ENCODE peak calls at places on chromosomes 5 and 9, in four cellular contexts. One of them, this sample, is unnamed.

GRCh38 chr5:176648467-176649194 is 1.3 kb downstream of the TSPAN17 start:
- DNase-seq in mammary epithelial cell: no peak
- DNase-seq in DND-41: no peak
- DNase-seq in GM23338: no peak
- DNase-seq in this sample: no peak

GRCh38 chr5:142152383-142152730 is 43.8 kb downstream of the NDFIP1 start:
- DNase-seq in mammary epithelial cell: no peak
- DNase-seq in DND-41: no peak
- DNase-seq in GM23338: peak
- DNase-seq in this sample: no peak

GRCh38 chr5:61575103-61575502 is 243.0 kb downstream of the ZSWIM6 start:
- DNase-seq in DND-41: no peak
- DNase-seq in mammary epithelial cell: peak
- DNase-seq in GM23338: no peak
- DNase-seq in this sample: no peak

GRCh38 chr5:128920345-128921215 is 44.7 kb upstream of the SLC27A6 start:
- DNase-seq in mammary epithelial cell: peak
- DNase-seq in GM23338: no peak
- DNase-seq in DND-41: no peak
- DNase-seq in this sample: no peak

GRCh38 chr5:143435207-143435657 is 31.7 kb upstream of the NR3C1 start:
- DNase-seq in mammary epithelial cell: no peak
- DNase-seq in DND-41: peak
- DNase-seq in GM23338: no peak
- DNase-seq in this sample: peak

GRCh38 chr5:9898319-9898718 is 268.2 kb upstream of the TAS2R1 start:
- DNase-seq in mammary epithelial cell: peak
- DNase-seq in DND-41: peak
- DNase-seq in GM23338: peak
- DNase-seq in this sample: peak

GRCh38 chr9:101995231-101995630 is 256.8 kb upstream of the GRIN3A start:
- DNase-seq in DND-41: no peak
- DNase-seq in mammary epithelial cell: peak
- DNase-seq in GM23338: no peak
- DNase-seq in this sample: no peak

GRCh38 chr5:177447066-177447610 is 524 bp downstream of the PRR7 start:
- DNase-seq in GM23338: peak
- DNase-seq in mammary epithelial cell: peak
- DNase-seq in DND-41: peak
- DNase-seq in this sample: peak

GRCh38 chr9:34518896-34519295 is 3.9 kb downstream of the ENHO start:
- DNase-seq in mammary epithelial cell: no peak
- DNase-seq in GM23338: no peak
- DNase-seq in DND-41: no peak
- DNase-seq in this sample: peak

GRCh38 chr5:142319105-142319504 is 5.7 kb downstream of the SPRY4 start:
- DNase-seq in GM23338: no peak
- DNase-seq in mammary epithelial cell: no peak
- DNase-seq in DND-41: no peak
- DNase-seq in this sample: no peak

GRCh38 chr5:14414615-14415515 is 166.7 kb upstream of the OTULINL start:
- DNase-seq in DND-41: no peak
- DNase-seq in GM23338: no peak
- DNase-seq in mammary epithelial cell: no peak
- DNase-seq in this sample: no peak

GRCh38 chr5:207599-207998 is 10.4 kb downstream of the CCDC127 start:
- DNase-seq in GM23338: no peak
- DNase-seq in mammary epithelial cell: no peak
- DNase-seq in DND-41: no peak
- DNase-seq in this sample: no peak

GRCh38 chr5:117568622-117569021 is 994.0 kb upstream of the SEMA6A start:
- DNase-seq in GM23338: peak
- DNase-seq in mammary epithelial cell: peak
- DNase-seq in DND-41: no peak
- DNase-seq in this sample: no peak

GRCh38 chr9:34171753-34172535 is 6.9 kb upstream of the UBAP1 start:
- DNase-seq in DND-41: no peak
- DNase-seq in mammary epithelial cell: no peak
- DNase-seq in GM23338: peak
- DNase-seq in this sample: peak

GRCh38 chr5:73591698-73592501 is 26.4 kb downstream of the UTP15 start:
- DNase-seq in DND-41: no peak
- DNase-seq in mammary epithelial cell: peak
- DNase-seq in GM23338: no peak
- DNase-seq in this sample: no peak

GRCh38 chr9:101398930-101399640 is 434 bp downstream of the ZNF189 start:
- DNase-seq in GM23338: no peak
- DNase-seq in mammary epithelial cell: peak
- DNase-seq in DND-41: no peak
- DNase-seq in this sample: no peak

GRCh38 chr5:33272288-33272687 is 168.5 kb upstream of the TARS1 start:
- DNase-seq in GM23338: no peak
- DNase-seq in mammary epithelial cell: peak
- DNase-seq in DND-41: no peak
- DNase-seq in this sample: no peak

GRCh38 chr5:40490464-40491083 is 189.1 kb upstream of the PTGER4 start:
- DNase-seq in mammary epithelial cell: no peak
- DNase-seq in DND-41: no peak
- DNase-seq in GM23338: no peak
- DNase-seq in this sample: no peak

GRCh38 chr9:106928350-106928749 is 65.4 kb downstream of the ZNF462 start:
- DNase-seq in mammary epithelial cell: no peak
- DNase-seq in GM23338: no peak
- DNase-seq in DND-41: no peak
- DNase-seq in this sample: no peak

GRCh38 chr5:58002318-58002717 is 457.6 kb downstream of the PLK2 start:
- DNase-seq in GM23338: no peak
- DNase-seq in mammary epithelial cell: peak
- DNase-seq in DND-41: no peak
- DNase-seq in this sample: no peak

GRCh38 chr5:137696481-137696880 is 39.4 kb downstream of the KLHL3 start:
- DNase-seq in GM23338: no peak
- DNase-seq in DND-41: no peak
- DNase-seq in mammary epithelial cell: no peak
- DNase-seq in this sample: no peak

DNA sequence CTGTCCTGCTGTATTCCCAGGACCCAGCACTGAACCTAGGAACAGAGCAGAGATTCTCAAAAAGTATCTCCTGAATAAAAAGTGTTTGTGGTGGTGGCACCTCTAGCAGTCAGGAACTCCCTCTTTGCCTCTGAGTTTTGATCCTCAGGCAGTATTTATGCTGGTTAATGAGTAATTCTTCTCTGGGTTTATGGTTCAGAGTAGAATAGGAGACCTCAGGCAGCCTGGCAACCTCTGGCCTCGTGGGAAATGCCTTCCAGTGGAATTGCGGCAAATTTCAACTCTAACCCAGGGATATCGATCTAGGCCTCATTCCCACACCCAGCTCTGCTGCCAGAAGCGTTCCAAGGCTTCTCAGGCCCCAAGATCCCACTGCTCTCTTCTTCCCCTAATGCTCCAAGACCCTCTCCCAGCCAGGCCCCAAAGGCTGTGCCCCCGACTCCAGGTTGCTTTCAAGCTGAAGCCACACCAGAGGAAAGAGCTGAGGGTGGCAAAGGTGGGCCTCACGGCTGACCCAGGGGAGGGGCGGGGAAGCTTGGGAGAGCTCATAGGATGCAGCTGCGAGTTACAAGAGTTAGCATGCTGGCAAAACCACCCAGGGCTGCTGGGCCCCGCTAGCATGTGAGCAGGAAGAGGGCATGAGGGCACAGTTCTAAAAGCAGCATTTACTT is 10.9 kb upstream of the HDHD3 start:
- DNase-seq in GM23338: no peak
- DNase-seq in mammary epithelial cell: no peak
- DNase-seq in DND-41: no peak
- DNase-seq in this sample: no peak
- H3K4me3 ChIP-seq in GM23338: no peak
- H3K4me3 ChIP-seq in mammary epithelial cell: no peak
- H3K4me3 ChIP-seq in DND-41: no peak
- H3K4me3 ChIP-seq in this sample: no peak

GRCh38 chr5:179766021-179766725 is 27.6 kb upstream of the LTC4S start:
- DNase-seq in mammary epithelial cell: no peak
- DNase-seq in DND-41: no peak
- DNase-seq in GM23338: no peak
- DNase-seq in this sample: no peak
- H3K4me2 ChIP-seq in mammary epithelial cell: no peak
- H3K4me2 ChIP-seq in DND-41: no peak
- H3K4me2 ChIP-seq in GM23338: no peak
- H3K4me2 ChIP-seq in this sample: no peak

DNA sequence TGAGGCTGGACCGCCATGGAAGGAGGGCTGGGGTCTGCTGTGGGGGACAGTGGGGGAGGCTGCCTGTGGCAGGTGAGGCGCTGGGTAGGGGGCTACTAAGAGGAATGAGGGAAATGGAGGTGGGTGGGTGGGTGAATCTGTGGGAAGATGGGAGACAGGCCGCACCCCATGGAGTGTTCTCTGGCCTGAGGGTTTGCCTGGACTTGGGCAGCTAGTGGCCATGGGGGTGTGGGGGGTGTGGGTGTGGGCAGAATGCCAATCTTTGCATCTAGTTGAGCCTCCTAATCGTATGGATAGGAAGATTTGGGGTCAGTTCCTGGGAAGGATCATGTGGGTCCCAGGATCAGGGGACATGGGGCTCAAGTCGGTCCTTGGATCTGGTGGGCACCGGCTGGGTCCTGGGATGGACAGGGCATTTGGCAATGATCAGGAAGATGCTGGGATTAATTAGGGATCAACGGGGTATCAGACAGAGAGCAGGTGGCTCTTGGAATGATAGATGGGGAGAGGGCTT is 518 bp downstream of the ZDHHC12 start:
- DNase-seq in GM23338: no peak
- DNase-seq in DND-41: no peak
- DNase-seq in mammary epithelial cell: no peak
- DNase-seq in this sample: no peak
- H3K27ac ChIP-seq in GM23338: no peak
- H3K27ac ChIP-seq in DND-41: peak
- H3K27ac ChIP-seq in mammary epithelial cell: peak
- H3K27ac ChIP-seq in this sample: peak

GRCh38 chr5:158119852-158120708 is 261.1 kb upstream of the CLINT1 start:
- DNase-seq in mammary epithelial cell: peak
- DNase-seq in GM23338: no peak
- DNase-seq in DND-41: peak
- DNase-seq in this sample: no peak
- H3K4me3 ChIP-seq in mammary epithelial cell: no peak
- H3K4me3 ChIP-seq in GM23338: no peak
- H3K4me3 ChIP-seq in DND-41: no peak
- H3K4me3 ChIP-seq in this sample: no peak

DNA sequence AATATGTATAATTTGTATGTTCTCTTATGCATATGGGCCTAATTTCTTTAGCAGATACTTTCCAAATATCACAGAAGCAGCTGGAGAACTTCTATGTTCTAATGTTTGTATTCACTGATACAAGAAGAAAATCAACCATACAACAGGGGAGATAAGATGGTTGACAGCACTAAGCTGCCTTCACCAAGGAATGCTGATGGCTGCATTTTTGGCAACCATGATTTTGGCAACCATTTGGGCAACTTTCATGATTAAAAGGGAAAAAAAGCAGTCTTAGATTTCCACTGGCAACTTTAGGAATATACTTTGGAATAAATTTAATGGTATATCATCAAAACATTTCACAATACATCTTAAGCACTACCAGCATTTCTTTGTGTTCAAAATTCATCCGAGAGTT is 740.3 kb upstream of the CDH6 start:
- DNase-seq in DND-41: no peak
- DNase-seq in mammary epithelial cell: no peak
- DNase-seq in GM23338: no peak
- DNase-seq in this sample: no peak
- H3K4me2 ChIP-seq in DND-41: no peak
- H3K4me2 ChIP-seq in mammary epithelial cell: no peak
- H3K4me2 ChIP-seq in GM23338: no peak
- H3K4me2 ChIP-seq in this sample: no peak

DNA sequence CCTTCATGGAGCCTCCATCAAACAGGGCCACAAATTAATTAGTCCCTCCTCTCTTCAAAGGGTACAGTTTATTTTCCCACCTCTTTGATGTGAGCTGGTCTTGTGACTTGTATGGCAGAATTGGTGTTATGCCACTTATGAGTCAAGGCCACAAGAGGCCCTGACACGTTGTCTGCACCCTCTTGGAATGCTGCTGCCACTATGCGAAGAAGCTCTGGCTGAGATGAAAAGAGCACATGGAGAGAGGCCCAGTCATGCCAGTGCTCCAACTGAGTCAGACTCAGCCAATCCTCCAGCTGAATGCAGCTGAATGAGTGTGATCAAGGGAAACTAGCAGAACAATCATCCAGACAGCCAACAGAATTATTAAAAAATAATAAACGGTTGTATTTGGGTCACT is 128.3 kb downstream of the MARCHF11 start:
- DNase-seq in DND-41: no peak
- DNase-seq in GM23338: no peak
- DNase-seq in mammary epithelial cell: peak
- DNase-seq in this sample: no peak
- H3K27ac ChIP-seq in DND-41: no peak
- H3K27ac ChIP-seq in GM23338: no peak
- H3K27ac ChIP-seq in mammary epithelial cell: no peak
- H3K27ac ChIP-seq in this sample: no peak

GRCh38 chr9:71587576-71588362 is 180.5 kb downstream of the CEMIP2 start:
- DNase-seq in mammary epithelial cell: peak
- DNase-seq in GM23338: no peak
- DNase-seq in DND-41: no peak
- DNase-seq in this sample: no peak
- H3K4me3 ChIP-seq in mammary epithelial cell: no peak
- H3K4me3 ChIP-seq in GM23338: no peak
- H3K4me3 ChIP-seq in DND-41: no peak
- H3K4me3 ChIP-seq in this sample: no peak

DNA sequence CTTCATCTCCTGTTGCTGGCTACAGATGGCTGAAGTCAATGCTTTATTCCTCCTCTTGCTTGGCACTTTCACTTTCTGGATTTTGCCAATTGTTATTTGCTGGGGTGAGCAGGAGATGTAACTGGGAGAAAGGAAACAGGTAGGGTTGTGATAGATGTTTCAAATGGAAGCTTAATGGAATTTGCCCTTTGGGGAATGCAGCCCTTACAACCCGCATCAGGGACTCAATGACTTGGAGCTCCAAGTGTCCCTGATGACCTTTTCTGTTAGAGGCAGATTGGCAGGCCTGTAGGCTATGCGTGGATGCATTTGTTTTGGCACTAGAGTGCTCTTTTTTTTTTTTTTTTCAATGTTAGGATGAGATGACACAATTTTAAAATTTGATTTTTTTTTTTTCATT is 219.9 kb upstream of the GLRA1 start:
- DNase-seq in DND-41: no peak
- DNase-seq in mammary epithelial cell: no peak
- DNase-seq in GM23338: no peak
- DNase-seq in this sample: no peak
- H3K4me2 ChIP-seq in DND-41: no peak
- H3K4me2 ChIP-seq in mammary epithelial cell: no peak
- H3K4me2 ChIP-seq in GM23338: no peak
- H3K4me2 ChIP-seq in this sample: no peak

DNA sequence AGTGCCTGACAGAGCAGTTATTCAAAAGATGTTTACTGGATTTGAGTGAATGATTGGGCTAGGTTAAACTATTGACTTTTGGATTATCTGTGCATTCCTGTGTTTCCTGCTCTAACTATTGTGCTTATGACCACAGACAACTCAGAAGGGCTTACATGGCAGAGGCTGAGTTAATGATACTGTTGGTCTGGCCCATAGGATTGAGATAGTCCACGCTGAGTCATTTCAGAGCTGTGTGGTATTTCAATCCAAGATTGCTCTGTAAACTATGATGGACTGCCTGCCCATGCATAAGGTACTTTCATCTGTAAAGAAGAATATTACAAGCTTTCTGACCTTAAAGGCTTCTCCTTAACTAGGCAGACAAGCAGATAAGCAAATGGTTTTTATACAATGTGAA is 49.1 kb upstream of the SLIT3 start:
- DNase-seq in GM23338: no peak
- DNase-seq in mammary epithelial cell: peak
- DNase-seq in DND-41: no peak
- DNase-seq in this sample: no peak
- H3K27ac ChIP-seq in GM23338: no peak
- H3K27ac ChIP-seq in mammary epithelial cell: peak
- H3K27ac ChIP-seq in DND-41: no peak
- H3K27ac ChIP-seq in this sample: no peak